ENCODE peak calls at places on chromosomes 2 and 18, in nine cellular contexts. Q is neural progenitor cell, U is fibroblast of villous mesenchyme, Y is heart right ventricle, B is AG10803, M is transverse colon, C is HepG2, I is endodermal cell, Z is adrenal gland. A is an unnamed sample.

GRCh38 chr2:53312181-53312580 is 455.4 kb upstream of the CHAC2 start:
- DNase-seq in C (no peak), Z (no peak), I (no peak), Y (no peak), M (no peak), B (no peak), Q (no peak), U (no peak), A (no peak)

GRCh38 chr18:9082763-9083510 is 19.6 kb upstream of the NDUFV2 start:
- DNase-seq in I (no peak), C (no peak), M (no peak), Y (no peak), U (no peak), Q (no peak), Z (no peak), B (no peak), A (no peak)

GRCh38 chr2:211729433-211729832 is 809.2 kb downstream of the ERBB4 start:
- DNase-seq in I (no peak), Y (no peak), Z (no peak), B (no peak), U (no peak), Q (no peak), C (no peak), M (no peak), A (no peak)

GRCh38 chr2:119641562-119642258 is 37.3 kb upstream of the TMEM177 start:
- DNase-seq in U (peak), C (peak), M (peak), B (peak), Y (peak), I (peak), Z (peak), Q (peak), A (peak)

GRCh38 chr2:143083636-143084035 is 45.6 kb upstream of the ARHGAP15 start:
- DNase-seq in I (no peak), Y (no peak), B (peak), C (no peak), M (no peak), Q (no peak), U (peak), Z (no peak), A (no peak)

GRCh38 chr2:149160701-149161217 is 122.3 kb downstream of the LYPD6B start:
- DNase-seq in I (no peak), M (no peak), Q (peak), B (no peak), Y (no peak), Z (no peak), U (peak), C (no peak), A (no peak)

GRCh38 chr18:55265130-55265675 is 305.9 kb upstream of the CCDC68 start:
- DNase-seq in U (no peak), Y (no peak), B (no peak), C (no peak), M (no peak), Q (no peak), I (no peak), Z (no peak), A (no peak)

GRCh38 chr2:27065128-27065527 is 6.3 kb downstream of the OST4 start:
- DNase-seq in Y (no peak), Q (no peak), I (no peak), M (no peak), B (no peak), Z (peak), C (no peak), U (no peak), A (no peak)

GRCh38 chr2:236745420-236746210 is 176.0 kb downstream of the ACKR3 start:
- DNase-seq in B (peak), I (peak), U (peak), M (no peak), Z (no peak), Y (no peak), C (peak), Q (peak), A (peak)

GRCh38 chr2:129203315-129203714 is 776.2 kb upstream of the RAB6C start:
- DNase-seq in C (no peak), M (no peak), Z (no peak), B (no peak), Q (no peak), I (no peak), Y (no peak), U (no peak), A (no peak)

GRCh38 chr2:101802329-101802728 is 104.8 kb downstream of the MAP4K4 start:
- DNase-seq in Y (no peak), Q (no peak), B (no peak), M (peak), U (no peak), I (no peak), C (peak), Z (no peak), A (no peak)

GRCh38 chr2:53442783-53443182 is 324.8 kb upstream of the CHAC2 start:
- DNase-seq in U (no peak), B (no peak), Q (peak), I (peak), Z (no peak), M (peak), C (no peak), Y (no peak), A (no peak)

GRCh38 chr2:16037808-16038457 is 97.6 kb downstream of the MYCN start:
- DNase-seq in B (no peak), C (no peak), I (no peak), Z (no peak), Q (peak), M (no peak), Y (no peak), U (no peak), A (no peak)

GRCh38 chr2:233419626-233420431 is 65.5 kb downstream of the DGKD start:
- DNase-seq in Y (no peak), U (peak), I (no peak), Z (no peak), C (no peak), Q (peak), B (no peak), M (no peak), A (no peak)

GRCh38 chr2:54572262-54572635 is 116.1 kb downstream of the SPTBN1 start:
- DNase-seq in Z (no peak), B (peak), M (no peak), Y (no peak), Q (no peak), I (no peak), C (peak), U (peak), A (no peak)

GRCh38 chr2:159617651-159618050 is 1.3 kb upstream of the BAZ2B start:
- DNase-seq in U (peak), Z (no peak), B (peak), Q (peak), C (no peak), I (no peak), Y (no peak), M (no peak), A (no peak)

GRCh38 chr2:53505814-53506213 is 261.8 kb upstream of the CHAC2 start:
- DNase-seq in B (peak), I (no peak), Y (no peak), Q (peak), Z (no peak), U (no peak), M (no peak), C (no peak), A (no peak)

GRCh38 chr18:7645756-7646155 is 78.6 kb downstream of the PTPRM start:
- DNase-seq in M (no peak), I (no peak), Y (no peak), U (no peak), C (no peak), Q (no peak), Z (peak), B (peak), A (no peak)

GRCh38 chr2:71681626-71682025 is 228.3 kb downstream of the DYSF start:
- DNase-seq in B (no peak), C (no peak), U (no peak), Q (no peak), Z (peak), I (no peak), Y (no peak), M (no peak), A (no peak)

GRCh38 chr18:34001376-34001775 is 223.3 kb downstream of the NOL4 start:
- DNase-seq in Z (no peak), I (no peak), Y (no peak), Q (no peak), B (no peak), U (no peak), M (peak), C (no peak), A (no peak)

GRCh38 chr2:104434363-104434792 is 419.5 kb upstream of the POU3F3 start:
- DNase-seq in Y (no peak), I (peak), C (no peak), Z (peak), M (peak), U (no peak), B (no peak), Q (peak), A (no peak)

GRCh38 chr2:220533485-220533884 is 906.1 kb downstream of the SLC4A3 start:
- DNase-seq in I (peak), Y (no peak), M (no peak), B (peak), Q (peak), U (peak), Z (no peak), C (peak), A (no peak)

GRCh38 chr2:231243883-231244282 is 45.5 kb downstream of the ARMC9 start:
- DNase-seq in Q (no peak), B (no peak), U (no peak), Y (no peak), C (no peak), Z (no peak), M (peak), I (no peak), A (no peak)

GRCh38 chr2:776517-776916 is 99.3 kb upstream of the TMEM18 start:
- DNase-seq in M (no peak), Q (no peak), C (no peak), Y (no peak), Z (no peak), U (no peak), I (no peak), B (no peak), A (no peak)

GRCh38 chr2:10169053-10169578 is 46.6 kb downstream of the RRM2 start:
- DNase-seq in Q (no peak), Y (no peak), C (peak), Z (no peak), U (no peak), B (no peak), I (peak), M (no peak), A (no peak)

GRCh38 chr2:207156045-207156444 is 9.7 kb downstream of the KLF7 start:
- DNase-seq in I (no peak), Z (no peak), Q (no peak), Y (no peak), C (no peak), M (no peak), U (no peak), B (no peak), A (no peak)

GRCh38 chr2:191552036-191552435 is 125.9 kb upstream of the NABP1 start:
- DNase-seq in I (no peak), B (no peak), M (no peak), C (no peak), Y (no peak), Z (no peak), U (peak), Q (no peak), A (no peak)

GRCh38 chr2:110637093-110637492 is 40.8 kb downstream of the BUB1 start:
- DNase-seq in C (no peak), M (no peak), Y (no peak), Q (no peak), I (no peak), U (no peak), B (no peak), Z (no peak), A (no peak)

GRCh38 chr2:39871291-39871761 is 92.3 kb upstream of the THUMPD2 start:
- DNase-seq in U (peak), Z (no peak), B (peak), Q (peak), Y (no peak), C (no peak), I (no peak), M (no peak), A (peak)

GRCh38 chr2:168136392-168136977 is 110.9 kb downstream of the STK39 start:
- DNase-seq in I (no peak), Y (no peak), M (no peak), Z (no peak), C (peak), B (peak), Q (peak), U (peak), A (no peak)

GRCh38 chr18:6412933-6413472 is 1.7 kb downstream of the L3MBTL4 start:
- DNase-seq in U (no peak), I (no peak), M (no peak), B (no peak), Z (no peak), Q (no peak), C (no peak), Y (no peak), A (no peak)

GRCh38 chr18:6411367-6411766 is 3.3 kb downstream of the L3MBTL4 start:
- DNase-seq in Y (no peak), U (no peak), Z (no peak), I (no peak), Q (no peak), C (no peak), M (no peak), B (no peak), A (no peak)

GRCh38 chr18:6414723-6415362 is at the start of gene L3MBTL4:
- DNase-seq in Y (peak), Z (peak), C (no peak), U (no peak), I (peak), B (no peak), M (peak), Q (peak), A (peak)

GRCh38 chr18:6413554-6414117 is 1.1 kb downstream of the L3MBTL4 start:
- DNase-seq in C (no peak), U (no peak), Q (peak), M (no peak), Z (peak), Y (no peak), I (no peak), B (no peak), A (no peak)

DNA sequence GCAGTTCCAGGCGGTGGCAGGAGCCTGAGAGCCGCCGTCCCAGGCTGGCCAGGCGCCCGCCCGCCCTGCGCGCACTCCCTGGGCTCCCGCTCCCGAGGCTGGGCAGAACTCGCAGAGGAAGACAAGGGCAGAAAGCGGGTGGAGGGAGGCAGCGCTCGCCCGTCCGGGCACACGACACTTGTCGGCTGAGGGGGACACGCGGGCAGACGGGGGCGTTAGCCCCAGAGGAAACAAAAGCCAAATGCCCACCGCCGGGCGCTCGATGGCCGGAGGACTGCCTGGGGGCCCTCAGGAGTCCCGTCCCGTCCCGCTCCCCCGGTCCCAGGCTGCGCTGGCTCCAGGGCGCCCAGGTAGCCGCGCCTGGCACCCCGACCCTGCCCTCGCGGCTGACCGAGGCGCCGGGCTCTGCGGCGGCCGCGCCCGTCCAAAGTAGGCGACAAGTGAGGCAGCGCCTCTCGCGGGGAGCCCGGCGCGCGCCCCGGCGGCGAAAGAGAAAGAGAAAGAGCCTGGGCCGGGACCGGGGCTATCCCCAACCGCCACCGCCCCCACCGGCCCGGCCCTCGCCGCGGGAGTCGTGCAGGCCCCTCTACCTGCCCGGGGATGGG is 491 bp downstream of the L3MBTL4 start:
- DNase-seq in C (peak), Y (peak), Q (peak), M (peak), U (peak), I (peak), Z (peak), B (no peak), A (peak)
- H3K4me3 ChIP-seq in C (peak), Y (peak), Q (peak), M (peak), U (peak), I (peak), Z (peak), B (peak), A (peak)

DNA sequence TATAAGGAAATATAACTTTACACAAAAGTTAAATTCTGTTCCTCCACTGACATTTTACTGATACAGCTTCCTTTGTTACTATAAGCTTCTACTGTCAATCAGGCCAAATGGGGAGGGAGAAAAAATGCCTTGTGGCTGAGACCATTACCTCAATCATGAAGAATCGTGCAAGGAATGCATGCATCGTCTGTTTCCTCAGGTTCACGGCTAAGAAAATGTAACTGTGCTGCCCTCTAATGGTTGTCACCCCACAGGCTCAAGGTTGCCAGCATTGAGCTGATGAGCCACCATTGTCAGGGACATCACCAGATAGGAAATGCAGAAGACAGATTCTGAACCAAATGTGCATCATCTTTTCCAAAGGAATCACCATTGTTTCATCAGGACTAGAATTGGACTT is 426.9 kb downstream of the CDH2 start:
- DNase-seq in I (peak), M (no peak), U (peak), Z (peak), C (peak), Y (no peak), Q (peak), B (peak), A (no peak)
- TF ChIP-seq CTCF in I (peak), M (no peak), U (peak), Z (no peak), C (peak), Y (peak), Q (peak), B (peak), A (no peak)

DNA sequence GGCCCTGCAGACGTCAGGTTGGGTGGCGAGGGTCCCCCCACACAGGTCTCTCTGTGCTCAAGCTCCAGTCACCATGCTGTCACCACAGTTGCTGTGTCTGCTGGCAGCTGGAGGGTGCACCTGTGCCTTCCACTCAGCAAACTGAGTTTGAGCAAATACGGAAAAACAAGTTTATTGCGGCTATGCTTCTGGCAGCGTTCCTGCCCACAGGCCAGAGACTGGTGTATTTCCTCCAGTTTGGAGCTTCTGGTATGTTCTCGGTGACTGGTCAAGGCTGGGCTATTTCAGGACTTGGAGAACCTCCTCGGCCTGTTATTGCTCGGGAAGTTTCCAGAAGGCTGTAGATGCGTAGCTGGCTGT is 132.6 kb downstream of the SEPTIN10 start:
- DNase-seq in Z (no peak), M (peak), I (no peak), Q (no peak), B (no peak), C (no peak), U (no peak), Y (no peak), A (no peak)
- H3K4me3 ChIP-seq in Z (no peak), M (no peak), I (no peak), Q (no peak), B (no peak), C (no peak), U (no peak), Y (no peak), A (no peak)

DNA sequence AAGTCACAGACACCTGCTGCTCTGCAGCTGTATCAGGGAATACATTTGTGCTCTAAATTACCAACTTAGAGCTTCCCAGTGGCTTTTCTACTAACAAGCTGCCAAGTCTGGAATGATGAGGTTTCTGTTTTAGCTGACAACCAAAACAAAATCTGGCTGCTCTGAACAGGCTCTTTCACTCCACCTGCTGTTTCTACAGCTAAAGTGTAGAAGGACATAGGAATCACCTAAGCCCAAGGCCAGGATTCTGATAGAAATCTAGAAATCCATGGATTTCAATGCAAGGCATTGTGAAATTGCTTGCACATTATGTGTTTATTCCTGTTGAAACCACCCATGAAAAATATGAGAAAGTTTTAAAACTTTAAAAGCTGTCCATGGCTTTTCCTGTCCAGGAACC is 201.2 kb downstream of the SUCLG1 start:
- DNase-seq in Y (no peak), M (no peak), I (peak), U (no peak), Q (peak), C (peak), B (no peak), Z (no peak), A (no peak)
- TF ChIP-seq CTCF in Y (no peak), M (no peak), I (peak), U (no peak), Q (peak), C (peak), B (no peak), Z (no peak), A (no peak)